ENCODE peak calls at places on chromosomes 1 and 21, in eight cellular contexts. Y is Caco-2, A is RWPE2, C is ascending aorta, D is cardiac muscle cell, F is HL-60, U is foreskin fibroblast, V is uterus. S is an unnamed sample.

GRCh38 chr1:71295340-71295739 is 214.5 kb upstream of the ZRANB2 start:
- DNase-seq in Y (no peak), A (no peak), C (no peak), D (no peak), F (no peak), U (no peak), V (no peak), S (no peak)

GRCh38 chr1:77678628-77679610 is 3.5 kb downstream of the ZZZ3 start:
- DNase-seq in Y (no peak), A (no peak), C (no peak), D (no peak), F (no peak), U (no peak), V (no peak), S (no peak)

GRCh38 chr1:77652179-77652745 is 30.2 kb downstream of the ZZZ3 start:
- DNase-seq in Y (no peak), A (no peak), C (no peak), D (peak; percentile 34), F (no peak), U (peak; percentile 26), V (no peak), S (peak; percentile 54)

GRCh38 chr1:17274186-17275170 is 25.6 kb downstream of the PADI3 start:
- DNase-seq in Y (peak; percentile 64), A (no peak), C (no peak), D (peak; percentile 57), F (no peak), U (peak; percentile 20), V (no peak), S (peak; percentile 61)

GRCh38 chr1:15341228-15341627 is 68.5 kb upstream of the EFHD2 start:
- DNase-seq in Y (no peak), A (no peak), C (no peak), D (no peak), F (no peak), U (no peak), V (no peak), S (no peak)

GRCh38 chr1:226651041-226651731 is 87.9 kb downstream of the ITPKB start:
- DNase-seq in Y (no peak), A (no peak), C (no peak), D (no peak), F (no peak), U (no peak), V (no peak), S (no peak)

GRCh38 chr1:220776725-220777326 is 9.9 kb upstream of the MTARC1 start:
- DNase-seq in Y (peak; percentile 89), A (no peak), C (no peak), D (peak; percentile 83), F (peak; percentile 51), U (peak; percentile 62), V (peak; percentile 62), S (peak; percentile 80)

GRCh38 chr1:7576946-7577657 is 194.0 kb upstream of the VAMP3 start:
- DNase-seq in Y (no peak), A (peak; percentile 29), C (peak; percentile 4), D (peak; percentile 24), F (no peak), U (no peak), V (no peak), S (peak; percentile 51)

GRCh38 chr1:66172272-66172671 is 361.7 kb upstream of the SGIP1 start:
- DNase-seq in Y (no peak), A (no peak), C (no peak), D (no peak), F (no peak), U (no peak), V (no peak), S (no peak)

GRCh38 chr1:45796946-45797345 is 6.5 kb upstream of the MAST2 start:
- DNase-seq in Y (no peak), A (no peak), C (no peak), D (no peak), F (no peak), U (no peak), V (no peak), S (no peak)

GRCh38 chr1:84090447-84091244 is 53.4 kb upstream of the PRKACB start:
- DNase-seq in Y (no peak), A (no peak), C (no peak), D (no peak), F (no peak), U (no peak), V (no peak), S (no peak)

GRCh38 chr1:94020764-94021579 is 100.0 kb downstream of the ABCA4 start:
- DNase-seq in Y (no peak), A (no peak), C (no peak), D (peak; percentile 98), F (no peak), U (peak; percentile 62), V (no peak), S (peak; percentile 95)

GRCh38 chr1:226717256-226717909 is 21.7 kb downstream of the ITPKB start:
- DNase-seq in Y (no peak), A (no peak), C (no peak), D (no peak), F (peak; percentile 73), U (no peak), V (no peak), S (no peak)

GRCh38 chr21:37435120-37435519 is 68.5 kb downstream of the DYRK1A start:
- DNase-seq in Y (peak; percentile 29), A (no peak), C (peak; percentile 27), D (peak; percentile 96), F (no peak), U (peak; percentile 92), V (peak; percentile 59), S (peak; percentile 98)

GRCh38 chr1:44827197-44828002 is 15.7 kb downstream of the PTCH2 start:
- DNase-seq in Y (no peak), A (no peak), C (no peak), D (no peak), F (no peak), U (no peak), V (no peak), S (no peak)

GRCh38 chr1:222168621-222169020 is 379.3 kb downstream of the HHIPL2 start:
- DNase-seq in Y (no peak), A (no peak), C (no peak), D (no peak), F (no peak), U (peak; percentile 26), V (no peak), S (peak; percentile 7)

GRCh38 chr1:148290881-148291280 is 138.8 kb upstream of the NBPF11 start:
- DNase-seq in Y (no peak), A (no peak), C (no peak), D (no peak), F (no peak), U (no peak), V (no peak), S (peak; percentile 9)

GRCh38 chr1:40776236-40777072 is 7.1 kb upstream of the KCNQ4 start:
- DNase-seq in Y (no peak), A (no peak), C (no peak), D (no peak), F (no peak), U (no peak), V (no peak), S (no peak)

GRCh38 chr1:224615861-224616760 is at the start of gene CNIH3:
- DNase-seq in Y (peak; percentile 79), A (no peak), C (no peak), D (peak; percentile 55), F (peak; percentile 28), U (peak; percentile 94), V (no peak), S (peak; percentile 36)

GRCh38 chr1:6116137-6116536 is 64.0 kb downstream of the CHD5 start:
- DNase-seq in Y (no peak), A (no peak), C (no peak), D (no peak), F (no peak), U (peak; percentile 9), V (no peak), S (peak; percentile 19)

GRCh38 chr1:39269791-39270342 is 65.4 kb downstream of the MACF1 start:
- DNase-seq in Y (peak; percentile 53), A (no peak), C (no peak), D (peak; percentile 77), F (no peak), U (peak; percentile 53), V (peak; percentile 76), S (peak; percentile 84)
- H3K4me3 ChIP-seq in Y (peak overlapping the region; percentile 3), A (no peak overlapping the region), C (peak overlapping the region; percentile 23), D (no peak overlapping the region), F (no peak overlapping the region), U (peak overlapping the region; percentile 56), V (peak overlapping the region; percentile 12), S (peak overlapping the region; percentile 15)

GRCh38 chr1:165631403-165632151 is 543 bp downstream of the MGST3 start:
- DNase-seq in Y (peak; percentile 51), A (no peak), C (peak; percentile 31), D (peak; percentile 85), F (peak; percentile 58), U (peak; percentile 86), V (peak; percentile 59), S (peak; percentile 84)
- TF ChIP-seq CTCF in Y (no peak), A (peak; percentile 29), C (no peak), D (peak; percentile 24), F (no peak), U (no peak), V (no peak), S (peak; percentile 40)

GRCh38 chr21:45835301-45836267 is 146.0 kb upstream of the COL6A1 start:
- DNase-seq in Y (no peak), A (no peak), C (no peak), D (no peak), F (no peak), U (no peak), V (no peak), S (no peak)
- H3K4me3 ChIP-seq in Y (no peak overlapping the region), A (no peak overlapping the region), C (no peak overlapping the region), D (no peak overlapping the region), F (no peak overlapping the region), U (no peak overlapping the region), V (no peak overlapping the region), S (no peak overlapping the region)

GRCh38 chr1:162908780-162909179 is 47.8 kb upstream of the CCDC190 start:
- DNase-seq in Y (no peak), A (no peak), C (no peak), D (peak; percentile 47), F (no peak), U (peak; percentile 75), V (no peak), S (peak; percentile 77)

GRCh38 chr1:162906485-162906884 is 45.5 kb upstream of the CCDC190 start:
- DNase-seq in Y (no peak), A (no peak), C (no peak), D (no peak), F (no peak), U (no peak), V (no peak), S (no peak)

GRCh38 chr1:162905759-162906158 is 44.8 kb upstream of the CCDC190 start:
- DNase-seq in Y (peak; percentile 28), A (no peak), C (no peak), D (peak; percentile 76), F (no peak), U (peak; percentile 71), V (no peak), S (peak; percentile 93)

GRCh38 chr1:162910161-162910560 is 49.2 kb upstream of the CCDC190 start:
- DNase-seq in Y (no peak), A (no peak), C (no peak), D (no peak), F (no peak), U (no peak), V (no peak), S (no peak)

GRCh38 chr1:162908236-162908635 is 47.3 kb upstream of the CCDC190 start:
- DNase-seq in Y (no peak), A (no peak), C (no peak), D (no peak), F (no peak), U (no peak), V (no peak), S (no peak)
- TF ChIP-seq CTCF in Y (no peak), A (no peak), C (no peak), D (no peak), F (no peak), U (no peak), V (no peak), S (no peak)

GRCh38 chr1:119330062-119330939 is 38.3 kb upstream of the HAO2 start:
- DNase-seq in Y (no peak), A (no peak), C (no peak), D (no peak), F (no peak), U (no peak), V (no peak), S (peak; percentile 70)
- H3K4me3 ChIP-seq in Y (no peak overlapping the region), A (no peak overlapping the region), C (no peak overlapping the region), D (no peak overlapping the region), F (no peak overlapping the region), U (no peak overlapping the region), V (no peak overlapping the region), S (no peak overlapping the region)